ENCODE peak calls at places on chromosomes 3 and 15, in nine cellular contexts. B is endothelial cell; S is epithelial cell of esophagus; G is H9; X is brain microvascular endothelial cell; O is CD4-positive, alpha-beta T cell; T is B cell; F is OCI-LY7; Z is fibroblast of the aortic adventitia. A is an unnamed sample.

GRCh38 chr3:30693470-30694120 is 87.2 kb downstream of the TGFBR2 start:
- DNase-seq in O (peak), S (peak), X (peak), B (peak), G (peak), T (peak), Z (peak), F (peak), A (peak)

GRCh38 chr15:34795267-34796081 is at the start of gene ACTC1:
- DNase-seq in B (peak), O (no peak), Z (peak), F (no peak), G (peak), T (no peak), S (peak), X (peak), A (no peak)

GRCh38 chr3:133855772-133856171 is 39.9 kb downstream of the RAB6B start:
- DNase-seq in Z (peak), O (no peak), G (no peak), T (no peak), B (no peak), F (no peak), S (no peak), X (peak), A (no peak)

GRCh38 chr3:64207289-64208086 is 17.8 kb downstream of the PRICKLE2 start:
- DNase-seq in B (no peak), G (no peak), T (no peak), Z (peak), O (no peak), S (no peak), F (no peak), X (no peak), A (no peak)

GRCh38 chr3:155352900-155353490 is 59.5 kb upstream of the STRIT1 start:
- DNase-seq in O (no peak), F (peak), B (no peak), T (no peak), Z (peak), X (no peak), G (no peak), S (peak), A (no peak)

GRCh38 chr15:69997701-69998273 is 99.9 kb downstream of the TLE3 start:
- DNase-seq in F (peak), B (no peak), G (no peak), Z (peak), X (peak), S (peak), O (no peak), T (no peak), A (no peak)

GRCh38 chr3:127286571-127287140 is 1.2 kb downstream of the PRR20G start:
- DNase-seq in B (no peak), G (no peak), T (no peak), X (peak), Z (peak), O (no peak), S (peak), F (no peak), A (no peak)

GRCh38 chr15:36911322-36911944 is 188.9 kb downstream of the MEIS2 start:
- DNase-seq in X (peak), B (no peak), T (no peak), F (no peak), Z (peak), O (no peak), G (no peak), S (peak), A (no peak)

GRCh38 chr15:26235148-26235769 is 372.1 kb upstream of the ATP10A start:
- DNase-seq in G (peak), B (no peak), T (no peak), F (no peak), Z (no peak), S (no peak), X (no peak), O (no peak), A (no peak)

GRCh38 chr15:96058103-96058851 is 272.2 kb upstream of the NR2F2 start:
- DNase-seq in S (no peak), F (no peak), X (no peak), B (no peak), T (peak), O (no peak), G (no peak), Z (no peak), A (peak)

GRCh38 chr3:86890997-86891396 is 100.0 kb downstream of the VGLL3 start:
- DNase-seq in F (no peak), Z (no peak), T (no peak), G (peak), B (no peak), X (no peak), S (no peak), O (no peak), A (no peak)

GRCh38 chr3:159273070-159273469 is 471.2 kb downstream of the MFSD1 start:
- DNase-seq in F (no peak), Z (no peak), X (no peak), T (no peak), G (no peak), S (no peak), B (no peak), O (no peak), A (no peak)

GRCh38 chr3:152737021-152737908 is 97.7 kb upstream of the P2RY1 start:
- DNase-seq in S (peak), B (no peak), Z (peak), X (peak), F (no peak), T (no peak), O (no peak), G (no peak), A (peak)

GRCh38 chr15:72609862-72610261 is 44.6 kb upstream of the GOLGA6B start:
- DNase-seq in B (no peak), T (no peak), G (no peak), X (no peak), O (no peak), S (no peak), F (no peak), Z (no peak), A (no peak)

GRCh38 chr3:37785718-37786117 is 76.0 kb upstream of the CTDSPL start:
- DNase-seq in B (no peak), T (no peak), F (no peak), X (no peak), S (no peak), Z (no peak), O (no peak), G (no peak), A (no peak)

GRCh38 chr3:160224256-160224655 is 966 bp upstream of the C3orf80 start:
- DNase-seq in T (no peak), G (peak), X (no peak), B (no peak), S (no peak), O (no peak), F (no peak), Z (no peak), A (no peak)

GRCh38 chr3:192869131-192870027 is 48.3 kb downstream of the MB21D2 start:
- DNase-seq in B (no peak), O (no peak), S (peak), T (no peak), X (peak), F (no peak), Z (peak), G (no peak), A (no peak)

GRCh38 chr15:68787609-68788264 is 33.0 kb downstream of the ANP32A start:
- DNase-seq in T (no peak), X (no peak), G (no peak), B (no peak), F (no peak), O (no peak), S (peak), Z (no peak), A (no peak)

GRCh38 chr15:59532770-59533379 is 78.7 kb upstream of the GCNT3 start:
- DNase-seq in T (no peak), G (no peak), B (peak), O (no peak), F (peak), X (peak), S (peak), Z (peak), A (no peak)

GRCh38 chr15:93384886-93385285 is 295.9 kb upstream of the RGMA start:
- DNase-seq in O (no peak), X (no peak), T (no peak), F (no peak), Z (no peak), G (no peak), B (no peak), S (no peak), A (no peak)

GRCh38 chr3:39097716-39098472 is 9.5 kb downstream of the GORASP1 start:
- DNase-seq in B (no peak), F (no peak), G (no peak), T (no peak), X (no peak), O (no peak), S (no peak), Z (no peak), A (no peak)

GRCh38 chr3:124125320-124125719 is 133.4 kb upstream of the ROPN1 start:
- DNase-seq in T (no peak), B (no peak), Z (no peak), O (no peak), S (no peak), G (no peak), X (no peak), F (no peak), A (no peak)

GRCh38 chr3:38375072-38375471 is 28.5 kb downstream of the XYLB start:
- DNase-seq in Z (no peak), X (no peak), T (no peak), S (no peak), F (no peak), B (no peak), G (no peak), O (no peak), A (no peak)

GRCh38 chr15:56243117-56243773 is 434 bp downstream of the RFX7 start:
- DNase-seq in S (peak), G (peak), B (peak), X (no peak), O (peak), Z (no peak), T (peak), F (peak), A (no peak)

GRCh38 chr15:82850731-82851130 is 41.3 kb downstream of the WHAMM start:
- DNase-seq in S (no peak), B (no peak), X (no peak), G (peak), Z (no peak), T (no peak), O (no peak), F (no peak), A (no peak)

GRCh38 chr15:101277038-101277822 is at the start of gene SELENOS:
- DNase-seq in S (peak), G (peak), Z (peak), X (peak), B (peak), F (peak), O (peak), T (peak), A (no peak)

GRCh38 chr15:93485438-93485837 is 396.4 kb upstream of the RGMA start:
- DNase-seq in Z (no peak), O (no peak), G (no peak), S (no peak), T (no peak), F (no peak), B (no peak), X (no peak), A (no peak)

GRCh38 chr3:107407355-107407754 is 30.1 kb downstream of the CCDC54 start:
- DNase-seq in S (no peak), Z (no peak), B (no peak), O (no peak), G (no peak), X (no peak), F (no peak), T (no peak), A (no peak)

GRCh38 chr3:21484323-21485154 is 266.5 kb downstream of the ZNF385D start:
- DNase-seq in Z (peak), X (peak), B (peak), S (peak), G (peak), F (peak), T (no peak), O (no peak), A (peak)

GRCh38 chr3:99394831-99395733 is 243.3 kb upstream of the COL8A1 start:
- DNase-seq in Z (peak), T (no peak), F (no peak), O (no peak), X (peak), B (no peak), G (no peak), S (peak), A (no peak)

GRCh38 chr15:69629631-69630161 is 177.1 kb downstream of the RPLP1 start:
- DNase-seq in Z (no peak), G (no peak), S (no peak), B (no peak), O (no peak), X (no peak), T (no peak), F (no peak), A (no peak)

GRCh38 chr15:60212536-60212935 is 185.2 kb downstream of the ANXA2 start:
- DNase-seq in G (peak), S (peak), O (no peak), X (peak), B (no peak), Z (no peak), F (no peak), T (no peak), A (no peak)

GRCh38 chr3:21059409-21059808 is 691.6 kb downstream of the ZNF385D start:
- DNase-seq in F (no peak), O (no peak), X (no peak), T (no peak), B (no peak), G (no peak), Z (peak), S (no peak), A (no peak)

GRCh38 chr3:65516998-65517397 is 521.7 kb downstream of the MAGI1 start:
- DNase-seq in X (no peak), O (no peak), G (no peak), Z (no peak), B (no peak), T (no peak), S (no peak), F (no peak), A (no peak)

GRCh38 chr15:27271258-27271657 is 300.3 kb downstream of the GABRG3 start:
- DNase-seq in T (no peak), X (no peak), F (no peak), B (no peak), Z (no peak), S (no peak), O (no peak), G (peak), A (no peak)

GRCh38 chr15:31141792-31142191 is 40.3 kb upstream of the TRPM1 start:
- DNase-seq in O (no peak), F (no peak), X (no peak), B (no peak), T (no peak), Z (no peak), G (no peak), S (no peak), A (no peak)

GRCh38 chr15:31147456-31147855 is 45.9 kb upstream of the TRPM1 start:
- DNase-seq in B (no peak), X (no peak), T (no peak), Z (no peak), S (no peak), O (no peak), G (no peak), F (no peak), A (no peak)

GRCh38 chr15:31148622-31149505 is 47.3 kb upstream of the TRPM1 start:
- DNase-seq in O (no peak), S (no peak), F (no peak), Z (no peak), G (no peak), B (no peak), T (no peak), X (no peak), A (no peak)

GRCh38 chr15:31147943-31148621 is 46.6 kb upstream of the TRPM1 start:
- DNase-seq in Z (no peak), B (no peak), T (no peak), S (no peak), O (no peak), G (no peak), F (no peak), X (no peak), A (no peak)

GRCh38 chr15:31145271-31145911 is 43.9 kb upstream of the TRPM1 start:
- DNase-seq in X (no peak), F (no peak), B (no peak), Z (peak), G (no peak), S (peak), T (no peak), O (no peak), A (no peak)
- TF ChIP-seq CTCF in X (no peak), F (peak), B (no peak), Z (peak), G (peak), S (peak), T (no peak), O (no peak), A (no peak)

DNA sequence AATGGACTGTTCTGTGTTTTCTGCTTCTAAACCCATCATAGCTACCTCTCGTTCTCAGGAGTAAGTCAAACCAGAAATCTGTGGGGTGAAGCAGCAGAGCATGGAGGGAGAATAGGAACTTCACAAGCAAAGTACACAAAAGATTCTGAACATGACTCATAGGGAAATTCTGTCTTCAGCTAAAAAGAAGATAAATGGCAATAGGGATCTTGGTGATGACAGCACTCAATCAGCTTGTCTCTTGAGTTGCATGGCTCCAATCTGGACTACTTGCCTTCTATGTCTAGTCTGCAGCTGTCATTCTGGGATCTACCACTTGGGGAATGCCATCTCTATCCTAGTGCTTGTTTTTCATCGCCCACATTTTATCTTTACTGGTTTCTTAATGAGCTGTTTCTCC is 13.5 kb upstream of the GRAMD1C start:
- DNase-seq in G (no peak), B (no peak), O (no peak), F (peak), T (no peak), Z (no peak), S (peak), X (peak), A (peak)
- TF ChIP-seq CTCF in G (peak), B (peak), O (no peak), F (peak), T (no peak), Z (peak), S (peak), X (peak), A (peak)

GRCh38 chr15:45544266-45545023 is 21.9 kb upstream of the SLC30A4 start:
- DNase-seq in Z (no peak), X (no peak), T (no peak), S (no peak), F (peak), B (no peak), O (no peak), G (no peak), A (no peak)
- TF ChIP-seq CTCF in Z (no peak), X (no peak), T (no peak), S (no peak), F (no peak), B (no peak), O (no peak), G (no peak), A (no peak)

GRCh38 chr3:33440578-33441321 is 545 bp upstream of the UBP1 start:
- DNase-seq in S (peak), Z (peak), O (no peak), X (peak), T (peak), F (peak), G (peak), B (peak), A (peak)
- TF ChIP-seq CTCF in S (peak), Z (no peak), O (no peak), X (no peak), T (no peak), F (no peak), G (no peak), B (no peak), A (no peak)

GRCh38 chr3:12536423-12536822 is 8.9 kb downstream of the MKRN2OS start:
- DNase-seq in O (no peak), B (no peak), T (no peak), Z (peak), S (no peak), F (no peak), G (no peak), X (no peak), A (no peak)
- TF ChIP-seq CTCF in O (no peak), B (no peak), T (no peak), Z (peak), S (no peak), F (peak), G (no peak), X (peak), A (no peak)

A was measured in GM12864.